ENCODE peak calls at places on chromosomes 16 and 17, in four cellular contexts. U is pancreas, Y is fibroblast of lung, Q is psoas muscle. E is an unnamed sample.

GRCh38 chr17:7992516-7992915 is 9.9 kb upstream of the GUCY2D start:
- DNase-seq in U (no peak), Y (no peak), Q (no peak), E (no peak)

GRCh38 chr17:81741594-81742452 is 29.7 kb downstream of the SLC25A10 start:
- DNase-seq in Q (no peak), U (peak), Y (no peak), E (no peak)

GRCh38 chr16:17590711-17591654 is 120.2 kb upstream of the XYLT1 start:
- DNase-seq in U (no peak), Q (no peak), Y (no peak), E (no peak)

GRCh38 chr17:37717627-37718382 is 27.1 kb downstream of the HNF1B start:
- DNase-seq in U (no peak), Q (no peak), Y (peak), E (no peak)

GRCh38 chr17:74778960-74779359 is 2.8 kb upstream of the NAT9 start:
- DNase-seq in Q (no peak), Y (peak), U (no peak), E (no peak)

GRCh38 chr16:87017388-87018012 is 299.7 kb downstream of the C16orf95 start:
- DNase-seq in Q (no peak), U (no peak), Y (peak), E (no peak)

GRCh38 chr16:63787014-63787413 is 1334.8 kb downstream of the CDH11 start:
- DNase-seq in Q (no peak), U (no peak), Y (peak), E (no peak)

GRCh38 chr17:70569131-70569530 is 399.8 kb downstream of the KCNJ2 start:
- DNase-seq in U (no peak), Y (no peak), Q (no peak), E (no peak)

GRCh38 chr16:47861999-47862398 is 293.8 kb downstream of the ABCC12 start:
- DNase-seq in Q (no peak), Y (no peak), U (no peak), E (no peak)

GRCh38 chr16:87203060-87203656 is 114.0 kb downstream of the C16orf95 start:
- DNase-seq in U (no peak), Y (peak), Q (peak), E (no peak)

GRCh38 chr17:34076743-34077631 is 178.1 kb upstream of the CCL2 start:
- DNase-seq in U (peak), Q (no peak), Y (no peak), E (no peak)

GRCh38 chr17:34082404-34082803 is 172.7 kb upstream of the CCL2 start:
- DNase-seq in Q (no peak), Y (no peak), U (no peak), E (no peak)

DNA sequence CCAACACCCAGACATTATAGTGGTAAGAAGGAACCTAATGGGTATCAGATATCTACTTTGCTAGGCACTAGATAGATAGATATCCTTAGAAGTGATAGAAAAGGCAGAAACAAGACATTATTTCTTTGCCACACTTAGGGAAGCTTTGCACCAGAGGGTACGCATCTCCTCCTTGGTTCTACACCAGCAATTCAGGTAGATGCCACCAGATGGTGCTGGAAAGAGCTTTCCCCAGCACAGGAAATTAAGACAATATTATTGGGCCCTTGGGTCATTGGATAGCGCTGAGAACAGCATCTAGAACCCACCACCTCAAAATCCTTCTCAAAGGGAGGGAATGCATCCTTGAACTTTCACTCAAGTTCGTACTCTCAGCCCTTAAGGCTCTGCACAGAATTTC is 173.8 kb upstream of the CCL2 start:
- DNase-seq in U (no peak), Y (no peak), Q (no peak), E (no peak)
- TF ChIP-seq CTCF in U (no peak), Y (peak), Q (no peak), E (no peak)

GRCh38 chr17:29178750-29179231 is 1.4 kb downstream of the MYO18A start:
- DNase-seq in Y (no peak), U (no peak), Q (no peak), E (no peak)

GRCh38 chr17:29181226-29181625 is 1.0 kb upstream of the MYO18A start:
- DNase-seq in U (no peak), Q (no peak), Y (no peak), E (no peak)

GRCh38 chr17:29179232-29180036 is 764 bp downstream of the MYO18A start:
- DNase-seq in Y (no peak), Q (no peak), U (peak), E (no peak)

GRCh38 chr17:29180051-29180787 is at the start of gene MYO18A:
- DNase-seq in Y (peak), Q (peak), U (peak), E (no peak)

DNA sequence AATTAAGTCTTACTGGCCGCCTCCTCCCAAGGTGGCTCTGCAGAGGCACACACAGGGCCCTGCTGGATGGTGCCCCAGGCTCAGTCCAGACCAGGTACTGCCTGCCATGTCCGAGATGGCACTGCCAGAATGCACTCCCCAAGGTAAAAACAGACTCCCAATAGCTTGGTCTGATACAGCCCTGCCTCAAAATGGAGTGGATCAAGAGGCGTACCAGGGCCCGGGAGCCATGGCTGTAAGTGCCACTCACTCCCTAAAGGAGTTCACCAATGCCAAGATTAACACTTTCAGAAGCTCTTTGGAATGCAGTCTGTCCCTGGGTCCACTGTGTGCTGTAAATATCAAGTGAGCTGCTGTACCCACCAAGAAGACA is 576 bp upstream of the MYO18A start:
- DNase-seq in Y (no peak), Q (no peak), U (no peak), E (no peak)
- H3K27ac ChIP-seq in Y (peak), Q (peak), U (peak), E (peak)

GRCh38 chr16:71672125-71672524 is 46.1 kb downstream of the MARVELD3 start:
- DNase-seq in U (no peak), Y (no peak), Q (no peak), E (no peak)

GRCh38 chr16:71670537-71670936 is 44.6 kb downstream of the MARVELD3 start:
- DNase-seq in Q (no peak), U (no peak), Y (no peak), E (no peak)

GRCh38 chr16:71673190-71673956 is 47.4 kb downstream of the MARVELD3 start:
- DNase-seq in Q (no peak), U (no peak), Y (no peak), E (no peak)

GRCh38 chr16:71669926-71670536 is 44.0 kb downstream of the MARVELD3 start:
- DNase-seq in Y (no peak), U (no peak), Q (no peak), E (no peak)

DNA sequence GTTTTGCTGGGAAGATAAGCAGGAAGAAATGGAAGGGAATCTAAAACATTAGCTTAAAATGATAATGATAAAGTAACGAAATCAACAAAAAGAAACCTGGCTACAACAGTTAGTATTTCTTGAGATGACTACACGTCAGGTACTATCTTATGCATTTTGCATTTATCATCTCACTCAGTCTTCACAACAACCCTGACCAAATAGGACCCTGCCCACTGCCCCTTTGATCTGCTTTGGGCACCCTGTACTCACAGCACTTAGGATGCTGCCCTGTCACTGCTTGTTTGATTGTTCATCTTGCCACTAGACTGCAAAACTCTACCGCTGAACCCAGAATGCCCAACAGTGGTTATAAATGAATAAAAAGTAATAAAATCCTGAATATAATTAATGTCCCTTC is 45.2 kb downstream of the MARVELD3 start:
- DNase-seq in U (no peak), Q (no peak), Y (no peak), E (no peak)
- TF ChIP-seq CTCF in U (no peak), Q (no peak), Y (no peak), E (no peak)

GRCh38 chr17:60108712-60109111 is 30.0 kb upstream of the HEATR6 start:
- DNase-seq in Q (no peak), Y (no peak), U (no peak), E (no peak)
- H3K27ac ChIP-seq in Q (no peak), Y (no peak), U (no peak), E (no peak)

DNA sequence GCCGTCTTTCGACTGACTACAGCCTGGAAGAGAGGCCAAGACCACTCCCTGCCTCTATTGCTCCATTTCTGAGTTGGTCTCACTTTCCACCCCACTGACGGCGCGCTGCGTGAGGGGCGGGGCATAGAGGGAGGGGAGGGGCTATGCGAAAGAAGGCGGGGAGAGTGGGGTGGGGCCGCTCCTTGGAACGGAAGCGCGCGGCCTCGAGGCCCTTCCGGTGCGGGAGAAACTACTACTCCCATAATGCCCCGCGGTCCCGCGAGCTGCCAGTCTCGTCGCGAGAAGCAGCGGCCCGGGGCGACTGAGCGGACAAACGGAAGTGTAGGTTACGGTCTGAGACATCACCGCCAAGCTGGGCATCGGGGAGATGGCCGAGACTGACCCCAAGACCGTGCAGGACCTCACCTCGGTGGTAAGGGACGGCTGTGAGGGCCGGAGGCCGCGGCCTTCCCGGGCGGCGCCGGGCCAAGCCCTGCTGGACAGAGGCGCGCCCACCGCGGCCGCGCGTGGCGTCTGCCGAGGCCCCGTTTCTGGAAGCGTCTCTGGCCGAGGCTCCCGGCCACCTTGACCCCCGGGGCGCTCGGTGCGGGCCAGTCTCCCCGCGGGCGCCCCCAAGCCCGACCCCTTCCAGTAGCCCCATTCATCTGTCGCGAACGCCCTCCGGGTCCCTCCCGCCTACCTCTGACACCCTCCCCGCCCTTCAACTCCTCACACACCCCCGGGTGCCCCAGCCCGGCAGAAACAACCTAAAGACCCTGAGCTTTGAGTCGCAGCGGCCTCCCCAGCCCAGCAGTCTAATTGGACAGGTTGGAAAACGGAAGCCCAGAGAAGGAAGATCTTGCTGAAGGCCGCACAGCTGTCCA is at the start of gene HSBP1:
- DNase-seq in U (peak), Y (peak), Q (peak), E (peak)
- TF ChIP-seq CTCF in U (no peak), Y (no peak), Q (no peak), E (no peak)

DNA sequence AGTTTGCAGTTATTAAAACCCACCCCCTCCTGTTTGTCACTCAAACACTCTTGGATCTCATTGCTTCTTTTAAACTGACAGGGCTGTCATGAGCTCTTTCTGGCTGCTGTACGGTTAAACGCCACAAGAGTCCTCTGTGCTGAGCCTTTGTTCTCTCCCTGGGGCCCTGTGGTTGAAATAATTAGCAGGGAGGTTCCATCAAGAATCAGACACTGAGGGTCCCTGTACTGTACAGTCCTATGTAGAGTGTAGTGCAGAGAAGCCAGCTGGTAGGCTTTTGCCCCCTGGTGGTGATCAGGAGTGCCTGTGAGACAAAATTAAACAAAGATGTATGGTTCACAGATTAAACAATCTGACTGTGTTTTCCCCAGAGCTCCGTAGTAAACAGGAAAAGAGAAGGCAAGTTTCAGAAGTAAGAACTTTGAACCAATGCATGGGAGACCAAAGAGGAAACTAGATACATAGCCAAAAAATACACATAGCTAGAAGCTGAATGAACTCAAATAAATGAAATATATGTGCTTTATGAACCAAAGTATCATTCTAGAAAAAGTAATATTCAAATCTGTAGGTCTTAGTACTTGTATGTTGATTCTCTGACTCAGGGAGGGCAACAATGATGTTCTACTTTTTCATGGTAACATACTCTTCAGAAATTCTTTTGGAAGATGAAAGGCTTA is 1.4 kb upstream of the SSH2 start:
- DNase-seq in Q (peak), U (no peak), Y (peak), E (peak)
- H3K27ac ChIP-seq in Q (peak), U (no peak), Y (no peak), E (no peak)

GRCh38 chr16:61148930-61149329 is 887.3 kb downstream of the CDH8 start:
- DNase-seq in U (no peak), Y (no peak), Q (no peak), E (no peak)
- TF ChIP-seq CTCF in U (no peak), Y (no peak), Q (no peak), E (no peak)

GRCh38 chr17:11331790-11332526 is 90.9 kb downstream of the SHISA6 start:
- DNase-seq in Q (no peak), U (no peak), Y (no peak), E (no peak)

GRCh38 chr17:11326492-11326891 is 85.5 kb downstream of the SHISA6 start:
- DNase-seq in Q (no peak), Y (no peak), U (no peak), E (no peak)

GRCh38 chr17:11334493-11334892 is 93.5 kb downstream of the SHISA6 start:
- DNase-seq in Y (no peak), U (no peak), Q (no peak), E (no peak)

GRCh38 chr17:11332706-11333105 is 91.7 kb downstream of the SHISA6 start:
- DNase-seq in U (no peak), Y (no peak), Q (no peak), E (no peak)

DNA sequence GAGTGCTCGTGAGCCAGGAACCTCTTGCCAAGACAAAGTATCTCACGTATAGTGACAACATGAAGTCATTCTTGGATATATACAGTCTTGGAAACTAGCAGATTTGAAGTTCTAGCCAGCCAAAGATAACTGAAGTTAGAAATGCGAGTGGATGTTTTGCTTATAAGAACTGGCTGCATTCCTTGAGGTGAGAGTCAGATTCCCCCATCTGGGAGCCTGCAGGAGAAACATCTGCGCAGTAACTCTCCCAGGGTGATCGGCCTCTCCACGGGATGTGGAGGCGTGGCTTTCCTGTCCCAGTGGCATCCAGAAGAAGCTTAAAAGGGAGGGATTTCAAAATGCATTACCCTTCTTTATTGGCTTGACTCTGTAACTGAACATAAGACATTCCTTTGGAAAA is 89.9 kb downstream of the SHISA6 start:
- DNase-seq in U (no peak), Y (no peak), Q (no peak), E (no peak)
- H3K27ac ChIP-seq in U (no peak), Y (no peak), Q (no peak), E (no peak)